ENCODE peak calls at places on chromosomes 5 and 9, in nine cellular contexts. I is GM13977; O is HEK293T; G is GM23248; U is lower lobe of right lung; S is BJ; N is activated CD4-positive, alpha-beta T cell treated with anti-CD3 and anti-CD28 coated beads, Interleukin-2, amount 50 U/mL, for 48 hours; X is T-helper 2 cell; P is MM.1S. A is an unnamed sample.

GRCh38 chr5:156515121-156515520 is 188.2 kb downstream of the SGCD start:
- DNase-seq in G (no peak), N (no peak), U (no peak), I (no peak), S (no peak), X (no peak), O (no peak), P (no peak), A (no peak)

GRCh38 chr9:136399176-136400037 is 563 bp downstream of the SNAPC4 start:
- DNase-seq in O (peak), G (peak), I (peak), U (no peak), X (peak), P (peak), S (no peak), N (peak), A (peak)

GRCh38 chr9:124675261-124676158 is 95.6 kb downstream of the NR6A1 start:
- DNase-seq in X (no peak), G (peak), U (no peak), S (no peak), N (no peak), O (no peak), I (no peak), P (no peak), A (peak)

GRCh38 chr9:83471223-83471622 is 67.0 kb downstream of the FRMD3 start:
- DNase-seq in X (no peak), N (no peak), I (no peak), P (no peak), O (no peak), G (no peak), S (no peak), U (no peak), A (no peak)

GRCh38 chr5:172494630-172495505 is 40.5 kb upstream of the SH3PXD2B start:
- DNase-seq in O (no peak), N (no peak), I (no peak), S (no peak), U (no peak), G (no peak), P (no peak), X (no peak), A (no peak)

GRCh38 chr9:137199411-137200121 is 975 bp downstream of the TPRN start:
- DNase-seq in P (no peak), N (no peak), G (peak), X (no peak), S (no peak), U (no peak), I (no peak), O (no peak), A (no peak)

GRCh38 chr9:81861644-81862043 is 66.6 kb upstream of the SPATA31D4 start:
- DNase-seq in O (no peak), X (no peak), S (no peak), P (no peak), G (peak), I (no peak), N (no peak), U (no peak), A (no peak)

GRCh38 chr5:93078082-93079038 is 502.7 kb downstream of the NR2F1-AS1 start:
- DNase-seq in S (peak), N (peak), X (no peak), P (peak), I (peak), O (no peak), U (no peak), G (peak), A (no peak)

GRCh38 chr5:137975208-137975607 is 57.7 kb downstream of the FAM13B start:
- DNase-seq in I (no peak), P (no peak), S (no peak), N (no peak), X (no peak), O (no peak), G (no peak), U (no peak), A (no peak)

GRCh38 chr5:143923634-143924265 is 111.8 kb downstream of the HMHB1 start:
- DNase-seq in O (no peak), G (peak), N (no peak), P (peak), I (peak), S (no peak), U (no peak), X (no peak), A (no peak)

GRCh38 chr9:82680179-82680935 is 382.6 kb downstream of the RASEF start:
- DNase-seq in S (no peak), X (no peak), I (no peak), O (no peak), G (no peak), P (no peak), N (no peak), U (no peak), A (no peak)

GRCh38 chr9:136339173-136339957 is 12.0 kb downstream of the GPSM1 start:
- DNase-seq in G (peak), U (peak), N (peak), P (peak), X (no peak), O (peak), I (peak), S (no peak), A (peak)

GRCh38 chr5:76601470-76601869 is 21.7 kb downstream of the F2RL2 start:
- DNase-seq in X (peak), P (peak), G (peak), I (peak), N (no peak), S (no peak), U (no peak), O (peak), A (peak)

GRCh38 chr5:149371296-149371962 is 7.7 kb downstream of the IL17B start:
- DNase-seq in I (peak), U (peak), N (peak), O (peak), X (peak), S (no peak), P (peak), G (peak), A (peak)

GRCh38 chr9:89342948-89343347 is 24.6 kb downstream of the SECISBP2 start:
- DNase-seq in O (no peak), U (no peak), P (no peak), S (no peak), G (peak), N (no peak), I (no peak), X (no peak), A (no peak)

GRCh38 chr9:33151007-33151557 is 16.1 kb downstream of the B4GALT1 start:
- DNase-seq in N (no peak), G (peak), P (no peak), I (no peak), U (no peak), O (peak), S (peak), X (no peak), A (no peak)

GRCh38 chr5:87347841-87348240 is 64.9 kb downstream of the CCNH start:
- DNase-seq in N (no peak), S (no peak), G (no peak), I (no peak), U (no peak), X (no peak), O (no peak), P (no peak), A (no peak)

GRCh38 chr5:42886612-42887011 is 74.9 kb upstream of the SELENOP start:
- DNase-seq in I (no peak), P (peak), N (no peak), X (no peak), S (no peak), O (no peak), G (no peak), U (no peak), A (no peak)

A was measured in NAMALWA.